ENCODE peak calls at places on chromosome 6, in ten cellular contexts. One of them, this sample, is unnamed.

GRCh38 chr6:136923116-136923953 is 1.2 kb downstream of the SLC35D3 start:
- DNase-seq in H4: no peak
- DNase-seq in head of caudate nucleus: no peak
- DNase-seq in HuH-7: no peak
- DNase-seq in erythroblast: peak
- DNase-seq in kidney tubule cell: no peak
- DNase-seq in Kasumi-1: no peak
- DNase-seq in tibial nerve: no peak
- DNase-seq in GM04504: no peak
- DNase-seq in activated naive CD4-positive, alpha-beta T cell treated with anti-CD3 and anti-CD28 coated beads for 36 hours: peak
- DNase-seq in this sample: peak

GRCh38 chr6:169689247-169689646 is 12.6 kb downstream of the WDR27 start:
- DNase-seq in H4: peak
- DNase-seq in head of caudate nucleus: no peak
- DNase-seq in HuH-7: no peak
- DNase-seq in erythroblast: no peak
- DNase-seq in kidney tubule cell: peak
- DNase-seq in Kasumi-1: no peak
- DNase-seq in tibial nerve: no peak
- DNase-seq in GM04504: peak
- DNase-seq in activated naive CD4-positive, alpha-beta T cell treated with anti-CD3 and anti-CD28 coated beads for 36 hours: no peak
- DNase-seq in this sample: no peak

GRCh38 chr6:1809359-1809988 is 199.8 kb downstream of the FOXC1 start:
- DNase-seq in H4: no peak
- DNase-seq in head of caudate nucleus: no peak
- DNase-seq in HuH-7: no peak
- DNase-seq in erythroblast: no peak
- DNase-seq in kidney tubule cell: no peak
- DNase-seq in Kasumi-1: no peak
- DNase-seq in tibial nerve: no peak
- DNase-seq in GM04504: no peak
- DNase-seq in activated naive CD4-positive, alpha-beta T cell treated with anti-CD3 and anti-CD28 coated beads for 36 hours: no peak
- DNase-seq in this sample: no peak

GRCh38 chr6:146441907-146442306 is 101.7 kb upstream of the RAB32 start:
- DNase-seq in H4: no peak
- DNase-seq in head of caudate nucleus: no peak
- DNase-seq in HuH-7: no peak
- DNase-seq in erythroblast: no peak
- DNase-seq in kidney tubule cell: no peak
- DNase-seq in Kasumi-1: no peak
- DNase-seq in tibial nerve: no peak
- DNase-seq in GM04504: no peak
- DNase-seq in activated naive CD4-positive, alpha-beta T cell treated with anti-CD3 and anti-CD28 coated beads for 36 hours: no peak
- DNase-seq in this sample: no peak

GRCh38 chr6:128903715-128904114 is 20.8 kb downstream of the LAMA2 start:
- DNase-seq in H4: no peak
- DNase-seq in head of caudate nucleus: no peak
- DNase-seq in HuH-7: no peak
- DNase-seq in erythroblast: no peak
- DNase-seq in kidney tubule cell: no peak
- DNase-seq in Kasumi-1: no peak
- DNase-seq in tibial nerve: no peak
- DNase-seq in GM04504: no peak
- DNase-seq in activated naive CD4-positive, alpha-beta T cell treated with anti-CD3 and anti-CD28 coated beads for 36 hours: no peak
- DNase-seq in this sample: no peak

GRCh38 chr6:154448448-154449096 is 61.9 kb downstream of the CNKSR3 start:
- DNase-seq in H4: peak
- DNase-seq in head of caudate nucleus: peak
- DNase-seq in HuH-7: peak
- DNase-seq in erythroblast: no peak
- DNase-seq in kidney tubule cell: peak
- DNase-seq in Kasumi-1: no peak
- DNase-seq in tibial nerve: no peak
- DNase-seq in GM04504: peak
- DNase-seq in activated naive CD4-positive, alpha-beta T cell treated with anti-CD3 and anti-CD28 coated beads for 36 hours: no peak
- DNase-seq in this sample: no peak

GRCh38 chr6:150290429-150290828 is 78.4 kb upstream of the IYD start:
- DNase-seq in H4: no peak
- DNase-seq in head of caudate nucleus: peak
- DNase-seq in HuH-7: no peak
- DNase-seq in erythroblast: no peak
- DNase-seq in kidney tubule cell: peak
- DNase-seq in Kasumi-1: no peak
- DNase-seq in tibial nerve: no peak
- DNase-seq in GM04504: peak
- DNase-seq in activated naive CD4-positive, alpha-beta T cell treated with anti-CD3 and anti-CD28 coated beads for 36 hours: no peak
- DNase-seq in this sample: no peak

GRCh38 chr6:139545474-139546116 is 171.1 kb upstream of the CITED2 start:
- DNase-seq in H4: no peak
- DNase-seq in head of caudate nucleus: no peak
- DNase-seq in HuH-7: no peak
- DNase-seq in erythroblast: peak
- DNase-seq in kidney tubule cell: no peak
- DNase-seq in Kasumi-1: no peak
- DNase-seq in tibial nerve: no peak
- DNase-seq in GM04504: no peak
- DNase-seq in activated naive CD4-positive, alpha-beta T cell treated with anti-CD3 and anti-CD28 coated beads for 36 hours: no peak
- DNase-seq in this sample: no peak

GRCh38 chr6:137764464-137764863 is 102.6 kb upstream of the TNFAIP3 start:
- DNase-seq in H4: no peak
- DNase-seq in head of caudate nucleus: no peak
- DNase-seq in HuH-7: no peak
- DNase-seq in erythroblast: no peak
- DNase-seq in kidney tubule cell: peak
- DNase-seq in Kasumi-1: no peak
- DNase-seq in tibial nerve: no peak
- DNase-seq in GM04504: peak
- DNase-seq in activated naive CD4-positive, alpha-beta T cell treated with anti-CD3 and anti-CD28 coated beads for 36 hours: no peak
- DNase-seq in this sample: no peak

GRCh38 chr6:34235605-34236422 is 859 bp upstream of the HMGA1 start:
- DNase-seq in H4: no peak
- DNase-seq in head of caudate nucleus: peak
- DNase-seq in HuH-7: no peak
- DNase-seq in erythroblast: peak
- DNase-seq in kidney tubule cell: peak
- DNase-seq in Kasumi-1: peak
- DNase-seq in tibial nerve: no peak
- DNase-seq in GM04504: no peak
- DNase-seq in activated naive CD4-positive, alpha-beta T cell treated with anti-CD3 and anti-CD28 coated beads for 36 hours: peak
- DNase-seq in this sample: peak

GRCh38 chr6:31083742-31084354 is 28.5 kb downstream of the C6orf15 start:
- DNase-seq in H4: peak
- DNase-seq in head of caudate nucleus: no peak
- DNase-seq in HuH-7: no peak
- DNase-seq in erythroblast: peak
- DNase-seq in kidney tubule cell: peak
- DNase-seq in Kasumi-1: peak
- DNase-seq in tibial nerve: no peak
- DNase-seq in GM04504: no peak
- DNase-seq in activated naive CD4-positive, alpha-beta T cell treated with anti-CD3 and anti-CD28 coated beads for 36 hours: peak
- DNase-seq in this sample: peak

GRCh38 chr6:116969211-116969863 is 92.3 kb downstream of the RFX6 start:
- DNase-seq in H4: peak
- DNase-seq in head of caudate nucleus: peak
- DNase-seq in HuH-7: peak
- DNase-seq in erythroblast: peak
- DNase-seq in kidney tubule cell: peak
- DNase-seq in Kasumi-1: peak
- DNase-seq in tibial nerve: no peak
- DNase-seq in GM04504: peak
- DNase-seq in activated naive CD4-positive, alpha-beta T cell treated with anti-CD3 and anti-CD28 coated beads for 36 hours: peak
- DNase-seq in this sample: peak

GRCh38 chr6:161273356-161273751 is 507 bp downstream of the AGPAT4 start:
- DNase-seq in H4: no peak
- DNase-seq in head of caudate nucleus: no peak
- DNase-seq in HuH-7: no peak
- DNase-seq in erythroblast: peak
- DNase-seq in kidney tubule cell: peak
- DNase-seq in Kasumi-1: peak
- DNase-seq in tibial nerve: no peak
- DNase-seq in GM04504: peak
- DNase-seq in activated naive CD4-positive, alpha-beta T cell treated with anti-CD3 and anti-CD28 coated beads for 36 hours: peak
- DNase-seq in this sample: peak

GRCh38 chr6:30259140-30260035 is 46.2 kb upstream of the TRIM26 start:
- DNase-seq in H4: peak
- DNase-seq in head of caudate nucleus: peak
- DNase-seq in HuH-7: peak
- DNase-seq in erythroblast: peak
- DNase-seq in kidney tubule cell: peak
- DNase-seq in Kasumi-1: no peak
- DNase-seq in tibial nerve: peak
- DNase-seq in GM04504: peak
- DNase-seq in activated naive CD4-positive, alpha-beta T cell treated with anti-CD3 and anti-CD28 coated beads for 36 hours: peak
- DNase-seq in this sample: peak

GRCh38 chr6:44696099-44696498 is 308.6 kb downstream of the CDC5L start:
- DNase-seq in H4: peak
- DNase-seq in head of caudate nucleus: no peak
- DNase-seq in HuH-7: no peak
- DNase-seq in erythroblast: no peak
- DNase-seq in kidney tubule cell: peak
- DNase-seq in Kasumi-1: no peak
- DNase-seq in tibial nerve: no peak
- DNase-seq in GM04504: peak
- DNase-seq in activated naive CD4-positive, alpha-beta T cell treated with anti-CD3 and anti-CD28 coated beads for 36 hours: no peak
- DNase-seq in this sample: no peak

GRCh38 chr6:79570129-79570801 is 33.0 kb upstream of the LCA5 start:
- DNase-seq in H4: no peak
- DNase-seq in head of caudate nucleus: no peak
- DNase-seq in HuH-7: no peak
- DNase-seq in erythroblast: no peak
- DNase-seq in kidney tubule cell: peak
- DNase-seq in Kasumi-1: no peak
- DNase-seq in tibial nerve: no peak
- DNase-seq in GM04504: no peak
- DNase-seq in activated naive CD4-positive, alpha-beta T cell treated with anti-CD3 and anti-CD28 coated beads for 36 hours: no peak
- DNase-seq in this sample: no peak

GRCh38 chr6:99019341-99019740 is 71.6 kb upstream of the FBXL4 start:
- DNase-seq in H4: peak
- DNase-seq in head of caudate nucleus: peak
- DNase-seq in HuH-7: no peak
- DNase-seq in erythroblast: no peak
- DNase-seq in kidney tubule cell: peak
- DNase-seq in Kasumi-1: no peak
- DNase-seq in tibial nerve: no peak
- DNase-seq in GM04504: no peak
- DNase-seq in activated naive CD4-positive, alpha-beta T cell treated with anti-CD3 and anti-CD28 coated beads for 36 hours: no peak
- DNase-seq in this sample: no peak

GRCh38 chr6:52499026-52499425 is 77.8 kb downstream of the TRAM2 start:
- DNase-seq in H4: no peak
- DNase-seq in head of caudate nucleus: no peak
- DNase-seq in HuH-7: no peak
- DNase-seq in erythroblast: no peak
- DNase-seq in kidney tubule cell: peak
- DNase-seq in Kasumi-1: no peak
- DNase-seq in tibial nerve: no peak
- DNase-seq in GM04504: no peak
- DNase-seq in activated naive CD4-positive, alpha-beta T cell treated with anti-CD3 and anti-CD28 coated beads for 36 hours: no peak
- DNase-seq in this sample: no peak

GRCh38 chr6:168499045-168499650 is 58.2 kb downstream of the SMOC2 start:
- DNase-seq in H4: no peak
- DNase-seq in head of caudate nucleus: no peak
- DNase-seq in HuH-7: no peak
- DNase-seq in erythroblast: no peak
- DNase-seq in kidney tubule cell: no peak
- DNase-seq in Kasumi-1: no peak
- DNase-seq in tibial nerve: no peak
- DNase-seq in GM04504: no peak
- DNase-seq in activated naive CD4-positive, alpha-beta T cell treated with anti-CD3 and anti-CD28 coated beads for 36 hours: no peak
- DNase-seq in this sample: no peak

GRCh38 chr6:115570326-115570725 is 490.4 kb downstream of the FRK start:
- DNase-seq in H4: peak
- DNase-seq in head of caudate nucleus: no peak
- DNase-seq in HuH-7: no peak
- DNase-seq in erythroblast: no peak
- DNase-seq in kidney tubule cell: no peak
- DNase-seq in Kasumi-1: no peak
- DNase-seq in tibial nerve: no peak
- DNase-seq in GM04504: no peak
- DNase-seq in activated naive CD4-positive, alpha-beta T cell treated with anti-CD3 and anti-CD28 coated beads for 36 hours: no peak
- DNase-seq in this sample: no peak

GRCh38 chr6:25991785-25992412 is 29.3 kb downstream of the TRIM38 start:
- DNase-seq in H4: peak
- DNase-seq in head of caudate nucleus: peak
- DNase-seq in HuH-7: peak
- DNase-seq in erythroblast: peak
- DNase-seq in kidney tubule cell: peak
- DNase-seq in Kasumi-1: peak
- DNase-seq in tibial nerve: peak
- DNase-seq in GM04504: peak
- DNase-seq in activated naive CD4-positive, alpha-beta T cell treated with anti-CD3 and anti-CD28 coated beads for 36 hours: peak
- DNase-seq in this sample: peak

GRCh38 chr6:94510877-94511276 is 1066.5 kb upstream of the MANEA start:
- DNase-seq in H4: no peak
- DNase-seq in head of caudate nucleus: no peak
- DNase-seq in HuH-7: no peak
- DNase-seq in erythroblast: no peak
- DNase-seq in kidney tubule cell: no peak
- DNase-seq in Kasumi-1: no peak
- DNase-seq in tibial nerve: no peak
- DNase-seq in GM04504: no peak
- DNase-seq in activated naive CD4-positive, alpha-beta T cell treated with anti-CD3 and anti-CD28 coated beads for 36 hours: no peak
- DNase-seq in this sample: no peak

GRCh38 chr6:33817520-33817919 is 13.7 kb upstream of the MLN start:
- DNase-seq in H4: no peak
- DNase-seq in head of caudate nucleus: no peak
- DNase-seq in HuH-7: no peak
- DNase-seq in erythroblast: no peak
- DNase-seq in kidney tubule cell: no peak
- DNase-seq in Kasumi-1: no peak
- DNase-seq in tibial nerve: no peak
- DNase-seq in GM04504: no peak
- DNase-seq in activated naive CD4-positive, alpha-beta T cell treated with anti-CD3 and anti-CD28 coated beads for 36 hours: no peak
- DNase-seq in this sample: no peak

GRCh38 chr6:131443514-131443913 is 129.5 kb upstream of the ARG1 start:
- DNase-seq in H4: no peak
- DNase-seq in head of caudate nucleus: no peak
- DNase-seq in HuH-7: no peak
- DNase-seq in erythroblast: no peak
- DNase-seq in kidney tubule cell: no peak
- DNase-seq in Kasumi-1: no peak
- DNase-seq in tibial nerve: no peak
- DNase-seq in GM04504: no peak
- DNase-seq in activated naive CD4-positive, alpha-beta T cell treated with anti-CD3 and anti-CD28 coated beads for 36 hours: peak
- DNase-seq in this sample: peak

GRCh38 chr6:80145509-80145908 is 39.0 kb downstream of the BCKDHB start:
- DNase-seq in H4: no peak
- DNase-seq in head of caudate nucleus: no peak
- DNase-seq in HuH-7: no peak
- DNase-seq in erythroblast: peak
- DNase-seq in kidney tubule cell: no peak
- DNase-seq in Kasumi-1: no peak
- DNase-seq in tibial nerve: no peak
- DNase-seq in GM04504: no peak
- DNase-seq in activated naive CD4-positive, alpha-beta T cell treated with anti-CD3 and anti-CD28 coated beads for 36 hours: no peak
- DNase-seq in this sample: no peak

GRCh38 chr6:166704171-166704570 is 77.1 kb upstream of the RPS6KA2 start:
- DNase-seq in H4: no peak
- DNase-seq in head of caudate nucleus: no peak
- DNase-seq in HuH-7: no peak
- DNase-seq in erythroblast: no peak
- DNase-seq in kidney tubule cell: no peak
- DNase-seq in Kasumi-1: no peak
- DNase-seq in tibial nerve: no peak
- DNase-seq in GM04504: no peak
- DNase-seq in activated naive CD4-positive, alpha-beta T cell treated with anti-CD3 and anti-CD28 coated beads for 36 hours: no peak
- DNase-seq in this sample: no peak

GRCh38 chr6:11810854-11811643 is 32.4 kb upstream of the ADTRP start:
- DNase-seq in H4: no peak
- DNase-seq in head of caudate nucleus: no peak
- DNase-seq in HuH-7: no peak
- DNase-seq in erythroblast: no peak
- DNase-seq in kidney tubule cell: no peak
- DNase-seq in Kasumi-1: no peak
- DNase-seq in tibial nerve: no peak
- DNase-seq in GM04504: no peak
- DNase-seq in activated naive CD4-positive, alpha-beta T cell treated with anti-CD3 and anti-CD28 coated beads for 36 hours: no peak
- DNase-seq in this sample: no peak

GRCh38 chr6:53673138-53673801 is 7.7 kb upstream of the KLHL31 start:
- DNase-seq in H4: peak
- DNase-seq in head of caudate nucleus: no peak
- DNase-seq in HuH-7: no peak
- DNase-seq in erythroblast: no peak
- DNase-seq in kidney tubule cell: peak
- DNase-seq in Kasumi-1: no peak
- DNase-seq in tibial nerve: no peak
- DNase-seq in GM04504: peak
- DNase-seq in activated naive CD4-positive, alpha-beta T cell treated with anti-CD3 and anti-CD28 coated beads for 36 hours: no peak
- DNase-seq in this sample: no peak